ENCODE peak calls at places on chromosomes 12 and 14, in five cellular contexts. Y is body of pancreas, D is stomach, B is IMR-90, E is HCT116. G is an unnamed sample. For H3K4me1, the result is how much of the 10 kb centered on the place peaks cover.

GRCh38 chr12:3207858-3208257 is 130.7 kb downstream of the TSPAN9 start:
- DNase-seq in B (no peak), E (peak), D (no peak), Y (peak), G (no peak)

GRCh38 chr14:55129428-55130193 is 559 bp downstream of the LGALS3 start:
- DNase-seq in D (peak), Y (peak), B (peak), E (no peak), G (peak)

GRCh38 chr14:55377236-55377635 is 34.4 kb downstream of the ATG14 start:
- DNase-seq in E (no peak), B (no peak), Y (no peak), D (no peak), G (no peak)

GRCh38 chr12:2958432-2959193 is 584 bp upstream of the TEAD4 start:
- DNase-seq in B (peak), E (peak), Y (peak), D (peak), G (peak)

GRCh38 chr12:106333756-106334155 is 23.8 kb upstream of the POLR3B start:
- DNase-seq in E (no peak), B (no peak), Y (no peak), D (no peak), G (no peak)

GRCh38 chr12:85156569-85156968 is 120.4 kb downstream of the LRRIQ1 start:
- DNase-seq in Y (no peak), D (no peak), E (no peak), B (no peak), G (no peak)

GRCh38 chr14:62451221-62451620 is 594.0 kb downstream of the KCNH5 start:
- DNase-seq in D (no peak), B (no peak), E (no peak), Y (no peak), G (no peak)

GRCh38 chr12:5784626-5785130 is 160.4 kb downstream of the ANO2 start:
- DNase-seq in E (no peak), Y (no peak), B (no peak), D (no peak), G (no peak)

GRCh38 chr12:122081697-122082221 is 3.2 kb downstream of the MLXIP start:
- DNase-seq in Y (peak), E (no peak), B (peak), D (no peak), G (peak)

GRCh38 chr12:1007994-1008393 is 17.0 kb downstream of the ERC1 start:
- DNase-seq in Y (no peak), D (no peak), E (no peak), B (no peak), G (no peak)

GRCh38 chr14:104130974-104131651 is 7.3 kb upstream of the KIF26A start:
- DNase-seq in B (peak), Y (peak), E (no peak), D (peak), G (peak)

GRCh38 chr12:88310069-88310468 is 168.0 kb downstream of the TMTC3 start:
- DNase-seq in B (peak), Y (no peak), D (no peak), E (no peak), G (no peak)

GRCh38 chr14:69413483-69413882 is 15.0 kb downstream of the SLC39A9 start:
- DNase-seq in E (no peak), D (no peak), Y (no peak), B (no peak), G (no peak)

GRCh38 chr14:92539419-92539818 is 25.8 kb downstream of the RIN3 start:
- DNase-seq in Y (no peak), D (no peak), B (peak), E (no peak), G (no peak)

GRCh38 chr12:124510301-124510970 is 57.0 kb downstream of the NCOR2 start:
- DNase-seq in Y (peak), B (no peak), E (no peak), D (peak), G (peak)

GRCh38 chr14:38616959-38617358 is 361.1 kb upstream of the CLEC14A start:
- DNase-seq in Y (no peak), E (no peak), B (peak), D (no peak), G (peak)

GRCh38 chr12:1576410-1577240 is 17.8 kb downstream of the FBXL14 start:
- DNase-seq in B (peak), D (no peak), E (no peak), Y (peak), G (no peak)

GRCh38 chr14:93319494-93319893 is 13.3 kb downstream of the BTBD7 start:
- DNase-seq in Y (no peak), D (no peak), B (no peak), E (no peak), G (no peak)

GRCh38 chr14:101478096-101478495 is 83.2 kb upstream of the DIO3 start:
- DNase-seq in E (no peak), Y (peak), D (peak), B (no peak), G (no peak)

GRCh38 chr14:51715742-51716141 is 64.0 kb downstream of the FRMD6 start:
- DNase-seq in B (no peak), E (no peak), Y (no peak), D (no peak), G (no peak)

GRCh38 chr14:50740858-50741257 is 72.8 kb upstream of the SAV1 start:
- DNase-seq in D (no peak), B (no peak), E (no peak), Y (no peak), G (no peak)

GRCh38 chr12:125443316-125443715 is 378.1 kb downstream of the AACS start:
- DNase-seq in D (no peak), Y (no peak), E (no peak), B (no peak), G (no peak)

GRCh38 chr14:24679248-24680085 is 45.5 kb upstream of the GZMB start:
- DNase-seq in E (no peak), Y (no peak), B (no peak), D (no peak), G (no peak)

GRCh38 chr14:24692382-24693352 is 58.7 kb upstream of the GZMB start:
- DNase-seq in Y (no peak), B (no peak), E (no peak), D (no peak), G (no peak)

GRCh38 chr12:53499261-53500118 is at the start of gene MAP3K12:
- DNase-seq in Y (peak), E (no peak), B (peak), D (peak), G (peak)

GRCh38 chr12:62724285-62724684 is 210.7 kb downstream of the PPM1H start:
- DNase-seq in E (no peak), B (no peak), Y (no peak), D (no peak), G (no peak)

GRCh38 chr14:61258985-61259384 is 22.2 kb downstream of the TMEM30B start:
- DNase-seq in D (no peak), B (peak), E (no peak), Y (no peak), G (no peak)

GRCh38 chr12:5628501-5628900 is 196.6 kb downstream of the NTF3 start:
- DNase-seq in D (no peak), B (no peak), E (no peak), Y (no peak), G (no peak)

GRCh38 chr12:19964549-19964948 is 403.8 kb upstream of the PDE3A start:
- DNase-seq in B (no peak), E (no peak), D (no peak), Y (no peak), G (no peak)

GRCh38 chr12:55728932-55729591 is at the start of gene CD63:
- DNase-seq in D (peak), Y (peak), B (peak), E (no peak), G (peak)

GRCh38 chr14:90678846-90679362 is 137.3 kb downstream of the TTC7B start:
- DNase-seq in E (no peak), D (no peak), Y (no peak), B (no peak), G (no peak)

GRCh38 chr14:91889477-91890211 is 22.3 kb upstream of the TC2N start:
- DNase-seq in Y (peak), E (no peak), B (no peak), D (peak), G (peak)

GRCh38 chr14:36067428-36068187 is 108.9 kb downstream of the PTCSC3 start:
- DNase-seq in D (no peak), Y (no peak), E (no peak), B (no peak), G (peak)

GRCh38 chr14:23306412-23307145 is at the start of gene BCL2L2:
- DNase-seq in E (peak), B (peak), D (peak), Y (peak), G (peak)
- H3K4me3 ChIP-seq in E (peak), B (peak), D (peak), Y (peak), G (peak)

GRCh38 chr12:92898755-92899154 is 30.3 kb downstream of the EEA1 start:
- DNase-seq in D (no peak), E (no peak), Y (no peak), B (peak), G (no peak)
- TF ChIP-seq POLR2A in D (no peak), E (no peak), Y (no peak), B (no peak), G (no peak)

DNA sequence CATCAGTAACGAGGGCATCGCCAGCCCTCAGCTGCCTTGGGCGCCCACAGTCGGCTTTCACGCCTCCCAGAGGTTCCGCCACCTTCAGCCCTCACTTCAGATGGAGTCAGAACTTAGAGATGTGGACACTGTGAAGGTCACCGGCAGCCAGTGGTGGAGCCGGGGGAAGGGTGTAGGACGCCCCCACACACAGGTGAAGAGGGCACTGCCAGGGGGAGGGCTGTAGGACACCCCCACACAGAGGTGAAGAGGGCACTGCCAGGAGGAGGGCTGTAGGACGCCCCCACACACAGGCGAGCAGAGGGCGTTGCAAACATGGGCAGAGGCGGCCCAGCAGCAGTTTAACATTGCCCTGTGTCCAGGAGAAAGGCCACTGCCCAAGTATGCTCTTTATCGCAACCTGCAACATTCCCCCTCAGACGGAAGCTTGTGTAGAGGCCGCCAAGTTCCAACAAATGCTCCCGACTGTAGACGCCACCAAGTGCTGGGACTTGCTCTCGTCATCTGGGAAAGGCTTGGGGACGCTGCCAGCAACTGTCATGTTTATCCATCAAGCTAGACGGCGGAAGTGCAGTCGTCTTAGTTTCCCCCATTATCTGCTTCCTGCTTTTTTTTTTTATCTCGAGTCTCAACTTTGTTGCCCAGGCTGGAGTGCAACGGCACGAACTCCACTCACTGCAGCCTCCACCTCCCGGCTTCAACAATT is 4.9 kb upstream of the ANKLE2 start:
- DNase-seq in B (peak), D (peak), E (no peak), Y (peak), G (peak)
- H3K4me1 ChIP-seq in B (under half), D (under half), E (under half), Y (under half), G (under half)

GRCh38 chr12:130212384-130212783 is 50.1 kb downstream of the FZD10 start:
- DNase-seq in E (no peak), Y (no peak), B (no peak), D (no peak), G (no peak)
- H3K4me3 ChIP-seq in E (no peak), Y (no peak), B (no peak), D (no peak), G (no peak)

GRCh38 chr12:93572712-93573551 is 457 bp downstream of the SOCS2 start:
- DNase-seq in Y (peak), B (peak), D (no peak), E (no peak), G (peak)
- TF ChIP-seq POLR2A in Y (no peak), B (no peak), D (no peak), E (no peak), G (no peak)

GRCh38 chr14:26735811-26736210 is 138.0 kb upstream of the NOVA1 start:
- DNase-seq in B (no peak), D (no peak), E (no peak), Y (no peak), G (no peak)
- H3K4me1 ChIP-seq in B (under half), D (under half), E (under half), Y (under half), G (under half)

GRCh38 chr14:34380446-34380845 is 81.6 kb downstream of the SPTSSA start:
- DNase-seq in D (no peak), Y (no peak), B (no peak), E (no peak), G (no peak)
- H3K4me3 ChIP-seq in D (no peak), Y (no peak), B (no peak), E (no peak), G (no peak)

G was measured in thyroid gland.